ENCODE peak calls at places on chromosomes 13 and 19, in six cellular contexts. One of them, this sample, is unnamed.

GRCh38 chr19:1968279-1969175 is 27.6 kb downstream of the CSNK1G2 start:
- DNase-seq in CD8-positive, alpha-beta T cell: no peak
- DNase-seq in breast epithelium: no peak
- DNase-seq in tibial artery: no peak
- DNase-seq in neural progenitor cell: no peak
- DNase-seq in CD8-positive, alpha-beta memory T cell: no peak
- DNase-seq in this sample: no peak

GRCh38 chr19:15137777-15138176 is 30.6 kb downstream of the SYDE1 start:
- DNase-seq in breast epithelium: no peak
- DNase-seq in neural progenitor cell: no peak
- DNase-seq in CD8-positive, alpha-beta memory T cell: no peak
- DNase-seq in CD8-positive, alpha-beta T cell: no peak
- DNase-seq in tibial artery: no peak
- DNase-seq in this sample: no peak

GRCh38 chr13:50244913-50245574 is 229.8 kb downstream of the KCNRG start:
- DNase-seq in CD8-positive, alpha-beta T cell: peak; percentile 19
- DNase-seq in tibial artery: no peak
- DNase-seq in CD8-positive, alpha-beta memory T cell: no peak
- DNase-seq in neural progenitor cell: no peak
- DNase-seq in breast epithelium: no peak
- DNase-seq in this sample: peak; percentile 81

GRCh38 chr19:13036366-13036976 is 41.2 kb downstream of the NFIX start:
- DNase-seq in CD8-positive, alpha-beta T cell: no peak
- DNase-seq in tibial artery: no peak
- DNase-seq in CD8-positive, alpha-beta memory T cell: no peak
- DNase-seq in neural progenitor cell: no peak
- DNase-seq in breast epithelium: peak; percentile 71
- DNase-seq in this sample: peak; percentile 85

GRCh38 chr13:78604782-78605611 is 1.6 kb upstream of the POU4F1 start:
- DNase-seq in neural progenitor cell: peak; percentile 67
- DNase-seq in CD8-positive, alpha-beta T cell: no peak
- DNase-seq in CD8-positive, alpha-beta memory T cell: no peak
- DNase-seq in breast epithelium: no peak
- DNase-seq in tibial artery: no peak
- DNase-seq in this sample: no peak

GRCh38 chr19:35462476-35462953 is 14.5 kb downstream of the FFAR2 start:
- DNase-seq in breast epithelium: no peak
- DNase-seq in CD8-positive, alpha-beta memory T cell: peak; percentile 87
- DNase-seq in tibial artery: no peak
- DNase-seq in CD8-positive, alpha-beta T cell: peak; percentile 80
- DNase-seq in neural progenitor cell: no peak
- DNase-seq in this sample: no peak

GRCh38 chr19:16603090-16603489 is 24.9 kb downstream of the MED26 start:
- DNase-seq in neural progenitor cell: no peak
- DNase-seq in tibial artery: no peak
- DNase-seq in CD8-positive, alpha-beta T cell: no peak
- DNase-seq in CD8-positive, alpha-beta memory T cell: no peak
- DNase-seq in breast epithelium: no peak
- DNase-seq in this sample: no peak

GRCh38 chr13:46052314-46053161 is at the start of gene ZC3H13:
- DNase-seq in breast epithelium: peak; percentile 91
- DNase-seq in neural progenitor cell: peak; percentile 97
- DNase-seq in tibial artery: peak; percentile 96
- DNase-seq in CD8-positive, alpha-beta T cell: peak; percentile 96
- DNase-seq in CD8-positive, alpha-beta memory T cell: peak; percentile 92
- DNase-seq in this sample: peak; percentile 82

GRCh38 chr13:77084755-77085154 is 57.8 kb upstream of the FBXL3 start:
- DNase-seq in tibial artery: no peak
- DNase-seq in neural progenitor cell: no peak
- DNase-seq in CD8-positive, alpha-beta memory T cell: no peak
- DNase-seq in breast epithelium: no peak
- DNase-seq in CD8-positive, alpha-beta T cell: no peak
- DNase-seq in this sample: no peak

GRCh38 chr13:61908906-61909305 is 493.3 kb upstream of the PCDH20 start:
- DNase-seq in breast epithelium: no peak
- DNase-seq in CD8-positive, alpha-beta T cell: no peak
- DNase-seq in CD8-positive, alpha-beta memory T cell: no peak
- DNase-seq in tibial artery: no peak
- DNase-seq in neural progenitor cell: no peak
- DNase-seq in this sample: no peak

GRCh38 chr13:47798906-47799305 is 202.2 kb downstream of the SUCLA2 start:
- DNase-seq in tibial artery: no peak
- DNase-seq in CD8-positive, alpha-beta memory T cell: no peak
- DNase-seq in breast epithelium: no peak
- DNase-seq in neural progenitor cell: no peak
- DNase-seq in CD8-positive, alpha-beta T cell: no peak
- DNase-seq in this sample: no peak

GRCh38 chr13:106473174-106473573 is 62.3 kb downstream of the EFNB2 start:
- DNase-seq in CD8-positive, alpha-beta memory T cell: no peak
- DNase-seq in CD8-positive, alpha-beta T cell: no peak
- DNase-seq in tibial artery: no peak
- DNase-seq in breast epithelium: no peak
- DNase-seq in neural progenitor cell: no peak
- DNase-seq in this sample: no peak

GRCh38 chr19:49911381-49912145 is 14.9 kb upstream of the IL4I1 start:
- DNase-seq in neural progenitor cell: no peak
- DNase-seq in CD8-positive, alpha-beta memory T cell: no peak
- DNase-seq in tibial artery: no peak
- DNase-seq in breast epithelium: no peak
- DNase-seq in CD8-positive, alpha-beta T cell: no peak
- DNase-seq in this sample: no peak

GRCh38 chr19:29389495-29389894 is 136.3 kb upstream of the VSTM2B start:
- DNase-seq in breast epithelium: no peak
- DNase-seq in CD8-positive, alpha-beta memory T cell: no peak
- DNase-seq in neural progenitor cell: no peak
- DNase-seq in CD8-positive, alpha-beta T cell: no peak
- DNase-seq in tibial artery: no peak
- DNase-seq in this sample: no peak

GRCh38 chr13:101149735-101150380 is 266.4 kb downstream of the NALCN start:
- DNase-seq in CD8-positive, alpha-beta memory T cell: no peak
- DNase-seq in breast epithelium: no peak
- DNase-seq in tibial artery: no peak
- DNase-seq in CD8-positive, alpha-beta T cell: no peak
- DNase-seq in neural progenitor cell: peak; percentile 62
- DNase-seq in this sample: no peak

GRCh38 chr13:94419304-94419943 is 60.1 kb downstream of the DCT start:
- DNase-seq in CD8-positive, alpha-beta memory T cell: no peak
- DNase-seq in CD8-positive, alpha-beta T cell: no peak
- DNase-seq in neural progenitor cell: no peak
- DNase-seq in breast epithelium: no peak
- DNase-seq in tibial artery: no peak
- DNase-seq in this sample: no peak

GRCh38 chr13:51937320-51938290 is 73.6 kb downstream of the ATP7B start:
- DNase-seq in CD8-positive, alpha-beta T cell: no peak
- DNase-seq in tibial artery: no peak
- DNase-seq in CD8-positive, alpha-beta memory T cell: no peak
- DNase-seq in neural progenitor cell: no peak
- DNase-seq in breast epithelium: no peak
- DNase-seq in this sample: no peak

GRCh38 chr13:100214886-100215285 is 126.0 kb downstream of the PCCA start:
- DNase-seq in CD8-positive, alpha-beta T cell: no peak
- DNase-seq in breast epithelium: no peak
- DNase-seq in CD8-positive, alpha-beta memory T cell: no peak
- DNase-seq in neural progenitor cell: no peak
- DNase-seq in tibial artery: no peak
- DNase-seq in this sample: peak; percentile 72

GRCh38 chr19:29807870-29808405 is 3.9 kb upstream of the CCNE1 start:
- DNase-seq in CD8-positive, alpha-beta memory T cell: no peak
- DNase-seq in tibial artery: no peak
- DNase-seq in CD8-positive, alpha-beta T cell: no peak
- DNase-seq in neural progenitor cell: no peak
- DNase-seq in breast epithelium: no peak
- DNase-seq in this sample: no peak

GRCh38 chr19:14472202-14472961 is 2.8 kb downstream of the PTGER1 start:
- DNase-seq in breast epithelium: peak; percentile 73
- DNase-seq in CD8-positive, alpha-beta memory T cell: peak; percentile 76
- DNase-seq in tibial artery: peak; percentile 65
- DNase-seq in CD8-positive, alpha-beta T cell: peak; percentile 82
- DNase-seq in neural progenitor cell: peak; percentile 88
- DNase-seq in this sample: peak; percentile 81

GRCh38 chr13:74708629-74709028 is 574.4 kb upstream of the KLF12 start:
- DNase-seq in CD8-positive, alpha-beta memory T cell: no peak
- DNase-seq in CD8-positive, alpha-beta T cell: no peak
- DNase-seq in neural progenitor cell: no peak
- DNase-seq in tibial artery: no peak
- DNase-seq in breast epithelium: no peak
- DNase-seq in this sample: no peak

GRCh38 chr13:43368003-43368402 is 344.6 kb downstream of the DNAJC15 start:
- DNase-seq in CD8-positive, alpha-beta T cell: no peak
- DNase-seq in breast epithelium: no peak
- DNase-seq in neural progenitor cell: no peak
- DNase-seq in tibial artery: no peak
- DNase-seq in CD8-positive, alpha-beta memory T cell: no peak
- DNase-seq in this sample: peak; percentile 62

DNA sequence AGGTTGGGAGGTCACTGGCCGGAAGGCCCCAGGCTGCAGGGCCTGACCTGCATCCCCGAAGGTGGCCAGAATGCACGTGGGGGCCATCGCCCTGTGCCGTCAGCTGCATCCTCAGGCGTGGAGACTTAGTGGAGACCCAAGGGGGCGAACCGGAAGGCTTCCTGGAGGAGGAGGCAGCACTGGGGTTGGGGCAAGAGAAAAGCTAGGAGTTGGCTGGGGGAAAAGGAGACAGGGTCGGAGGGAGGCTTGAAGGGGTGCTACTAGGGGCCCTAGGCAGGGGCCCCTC is 1.4 kb upstream of the YJEFN3 start:
- DNase-seq in CD8-positive, alpha-beta T cell: no peak
- DNase-seq in neural progenitor cell: no peak
- DNase-seq in CD8-positive, alpha-beta memory T cell: no peak
- DNase-seq in tibial artery: no peak
- DNase-seq in breast epithelium: no peak
- DNase-seq in this sample: no peak
- H3K36me3 ChIP-seq in CD8-positive, alpha-beta T cell: no peaks in the 10 kb centered on the region
- H3K36me3 ChIP-seq in neural progenitor cell: no peaks in the 10 kb centered on the region
- H3K36me3 ChIP-seq in CD8-positive, alpha-beta memory T cell: no peaks in the 10 kb centered on the region
- H3K36me3 ChIP-seq in tibial artery: peaks cover 75% of the 10 kb centered on the region
- H3K36me3 ChIP-seq in breast epithelium: peaks cover 4% of the 10 kb centered on the region
- H3K36me3 ChIP-seq in this sample: peaks cover 42% of the 10 kb centered on the region

GRCh38 chr19:4709440-4710280 is 14.0 kb downstream of the DPP9 start:
- DNase-seq in CD8-positive, alpha-beta T cell: no peak
- DNase-seq in tibial artery: no peak
- DNase-seq in breast epithelium: no peak
- DNase-seq in neural progenitor cell: no peak
- DNase-seq in CD8-positive, alpha-beta memory T cell: no peak
- DNase-seq in this sample: no peak

GRCh38 chr19:4707956-4708650 is 15.5 kb downstream of the DPP9 start:
- DNase-seq in neural progenitor cell: no peak
- DNase-seq in breast epithelium: no peak
- DNase-seq in CD8-positive, alpha-beta T cell: no peak
- DNase-seq in CD8-positive, alpha-beta memory T cell: no peak
- DNase-seq in tibial artery: no peak
- DNase-seq in this sample: no peak

GRCh38 chr19:4712771-4713170 is 10.9 kb downstream of the DPP9 start:
- DNase-seq in tibial artery: no peak
- DNase-seq in CD8-positive, alpha-beta memory T cell: no peak
- DNase-seq in breast epithelium: no peak
- DNase-seq in CD8-positive, alpha-beta T cell: no peak
- DNase-seq in neural progenitor cell: no peak
- DNase-seq in this sample: no peak

GRCh38 chr19:4711211-4711610 is 12.4 kb downstream of the DPP9 start:
- DNase-seq in CD8-positive, alpha-beta T cell: no peak
- DNase-seq in CD8-positive, alpha-beta memory T cell: no peak
- DNase-seq in breast epithelium: no peak
- DNase-seq in tibial artery: no peak
- DNase-seq in neural progenitor cell: no peak
- DNase-seq in this sample: no peak

DNA sequence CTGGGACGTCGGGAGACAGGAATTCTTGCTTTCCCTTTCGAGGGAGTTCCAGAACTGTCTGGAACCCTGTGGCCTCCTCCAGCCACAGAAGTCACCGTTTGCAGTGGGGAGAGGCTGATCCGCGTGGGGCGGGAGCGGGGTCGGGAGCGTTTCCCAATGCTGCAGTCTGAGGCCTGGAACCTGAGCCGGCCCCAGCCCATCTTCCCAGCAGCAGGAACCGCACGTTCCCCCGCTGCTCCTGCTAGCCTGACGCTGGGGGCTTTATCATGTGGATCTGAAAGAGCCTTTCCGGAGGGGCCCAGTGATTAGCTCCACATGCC is 13.4 kb downstream of the DPP9 start:
- DNase-seq in CD8-positive, alpha-beta T cell: no peak
- DNase-seq in breast epithelium: no peak
- DNase-seq in CD8-positive, alpha-beta memory T cell: no peak
- DNase-seq in neural progenitor cell: no peak
- DNase-seq in tibial artery: no peak
- DNase-seq in this sample: no peak
- H3K27ac ChIP-seq in CD8-positive, alpha-beta T cell: no peak overlapping the region
- H3K27ac ChIP-seq in breast epithelium: peak overlapping the region; percentile 84
- H3K27ac ChIP-seq in CD8-positive, alpha-beta memory T cell: no peak overlapping the region
- H3K27ac ChIP-seq in neural progenitor cell: no peak overlapping the region
- H3K27ac ChIP-seq in tibial artery: peak overlapping the region; percentile 42
- H3K27ac ChIP-seq in this sample: no peak overlapping the region

DNA sequence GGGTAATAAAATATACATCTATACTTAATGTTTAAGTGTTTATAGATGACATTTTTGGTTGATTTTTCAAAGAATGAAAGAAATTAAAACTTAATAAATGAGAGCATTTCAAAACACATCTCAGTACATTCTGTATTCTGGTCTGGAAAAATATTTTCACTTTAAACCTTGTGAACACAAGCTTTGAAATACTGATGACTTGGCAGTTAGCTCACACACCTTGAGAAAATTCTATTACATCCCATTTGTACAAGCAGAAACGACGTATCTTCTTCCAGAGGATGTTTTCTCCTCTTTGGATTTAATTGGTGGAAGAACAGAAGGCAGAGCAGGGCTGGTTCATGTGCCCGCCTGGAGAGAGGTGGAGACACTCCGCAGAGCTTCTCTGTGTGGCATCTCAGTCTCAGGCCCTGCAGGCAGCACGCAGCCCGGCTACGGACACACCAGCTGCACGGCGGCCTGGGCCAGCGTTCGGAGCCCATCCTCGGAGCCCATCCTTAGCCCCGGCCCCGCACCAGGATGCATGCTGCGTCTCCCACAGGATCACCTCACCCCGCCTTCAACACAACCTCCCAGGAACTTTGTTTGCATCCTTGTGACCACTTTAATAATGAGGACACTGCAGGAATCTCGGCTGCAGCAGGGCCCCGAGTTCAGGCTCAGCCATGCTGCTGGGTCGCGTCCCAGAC is 48.6 kb downstream of the SOX1 start:
- DNase-seq in breast epithelium: no peak
- DNase-seq in CD8-positive, alpha-beta T cell: no peak
- DNase-seq in neural progenitor cell: no peak
- DNase-seq in CD8-positive, alpha-beta memory T cell: no peak
- DNase-seq in tibial artery: no peak
- DNase-seq in this sample: peak; percentile 47
- H3K27me3 ChIP-seq in breast epithelium: peaks cover 61% of the 10 kb centered on the region
- H3K27me3 ChIP-seq in CD8-positive, alpha-beta T cell: no peaks in the 10 kb centered on the region
- H3K27me3 ChIP-seq in neural progenitor cell: peaks cover 3% of the 10 kb centered on the region
- H3K27me3 ChIP-seq in CD8-positive, alpha-beta memory T cell: no peaks in the 10 kb centered on the region
- H3K27me3 ChIP-seq in tibial artery: no peaks in the 10 kb centered on the region
- H3K27me3 ChIP-seq in this sample: peaks cover 96% of the 10 kb centered on the region

DNA sequence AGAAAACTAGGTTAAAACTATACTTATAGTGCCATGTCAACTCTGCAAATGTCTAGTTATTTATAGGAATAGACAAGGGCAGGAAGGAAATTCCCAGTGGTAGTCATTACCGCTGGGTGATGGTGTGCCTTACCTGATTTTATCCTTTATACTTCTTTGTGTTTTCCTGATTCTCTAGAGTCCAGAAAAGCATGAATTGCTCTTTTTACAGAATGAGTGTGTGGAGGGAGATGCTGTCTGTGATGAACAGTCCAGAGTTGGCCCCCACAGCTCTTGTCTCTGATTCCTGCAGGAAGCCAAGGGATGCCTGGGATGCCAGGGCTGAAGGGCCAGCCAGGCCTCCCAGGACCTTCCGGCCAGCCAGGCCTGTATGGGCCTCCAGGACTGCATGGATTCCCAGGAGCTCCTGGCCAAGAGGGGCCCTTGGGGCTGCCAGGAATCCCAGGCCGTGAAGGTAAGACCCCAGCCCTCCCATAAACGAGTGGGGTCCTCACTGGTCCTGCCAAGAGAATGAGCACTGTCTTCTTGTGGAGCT is 83.7 kb downstream of the RAB20 start:
- DNase-seq in breast epithelium: no peak
- DNase-seq in CD8-positive, alpha-beta memory T cell: no peak
- DNase-seq in neural progenitor cell: no peak
- DNase-seq in tibial artery: no peak
- DNase-seq in CD8-positive, alpha-beta T cell: no peak
- DNase-seq in this sample: no peak
- H3K36me3 ChIP-seq in breast epithelium: no peaks in the 10 kb centered on the region
- H3K36me3 ChIP-seq in CD8-positive, alpha-beta memory T cell: no peaks in the 10 kb centered on the region
- H3K36me3 ChIP-seq in neural progenitor cell: no peaks in the 10 kb centered on the region
- H3K36me3 ChIP-seq in tibial artery: peaks cover 86% of the 10 kb centered on the region
- H3K36me3 ChIP-seq in CD8-positive, alpha-beta T cell: no peaks in the 10 kb centered on the region
- H3K36me3 ChIP-seq in this sample: peaks cover 69% of the 10 kb centered on the region

This sample was measured in SJSA1.